ENCODE peak calls at places on chromosomes 3 and 15, in eight cellular contexts. B, K, T, C, F, Y, M and G are unnamed samples.

GRCh38 chr15:57758556-57758955 is 52.0 kb downstream of the POLR2M start:
- DNase-seq in B (no peak), K (no peak), T (no peak), C (no peak), F (no peak), Y (no peak), M (no peak), G (no peak)

GRCh38 chr15:69946870-69947269 is 150.8 kb downstream of the TLE3 start:
- DNase-seq in B (no peak), K (no peak), T (no peak), C (no peak), F (no peak), Y (no peak), M (no peak), G (no peak)

GRCh38 chr15:82890338-82891024 is 62.0 kb downstream of the HOMER2 start:
- DNase-seq in B (no peak), K (no peak), T (no peak), C (no peak), F (no peak), Y (no peak), M (no peak), G (no peak)

GRCh38 chr15:72168131-72168825 is 29.3 kb downstream of the GRAMD2A start:
- DNase-seq in B (peak; percentile 30), K (no peak), T (no peak), C (no peak), F (peak; percentile 75), Y (no peak), M (no peak), G (peak; percentile 90)

GRCh38 chr3:80771085-80771484 is 990.4 kb downstream of the GBE1 start:
- DNase-seq in B (peak; percentile 58), K (no peak), T (no peak), C (no peak), F (no peak), Y (no peak), M (no peak), G (no peak)

GRCh38 chr3:85081191-85081895 is 122.6 kb downstream of the CADM2 start:
- DNase-seq in B (peak; percentile 1), K (no peak), T (no peak), C (no peak), F (no peak), Y (no peak), M (no peak), G (peak; percentile 54)

GRCh38 chr3:108090066-108090700 is 648 bp downstream of the CD47 start:
- DNase-seq in B (peak; percentile 56), K (no peak), T (no peak), C (no peak), F (no peak), Y (peak; percentile 43), M (no peak), G (no peak)

GRCh38 chr15:97688177-97688576 is 272.3 kb upstream of the ARRDC4 start:
- DNase-seq in B (no peak), K (no peak), T (no peak), C (no peak), F (no peak), Y (no peak), M (no peak), G (no peak)

GRCh38 chr3:52827866-52828376 is 2.6 kb downstream of the ITIH4 start:
- DNase-seq in B (no peak), K (no peak), T (no peak), C (no peak), F (no peak), Y (peak; percentile 83), M (no peak), G (no peak)

GRCh38 chr3:156837130-156837529 is 11.0 kb downstream of the LEKR1 start:
- DNase-seq in B (peak; percentile 39), K (no peak), T (no peak), C (no peak), F (no peak), Y (no peak), M (no peak), G (no peak)

GRCh38 chr3:52982839-52983238 is 63.0 kb downstream of the SFMBT1 start:
- DNase-seq in B (no peak), K (no peak), T (no peak), C (no peak), F (no peak), Y (no peak), M (no peak), G (no peak)

GRCh38 chr3:55485208-55485791 is 1.8 kb downstream of the WNT5A start:
- DNase-seq in B (peak; percentile 88), K (peak; percentile 47), T (peak; percentile 86), C (no peak), F (peak; percentile 92), Y (peak; percentile 82), M (no peak), G (peak; percentile 70)

GRCh38 chr3:138296639-138297038 is 33.0 kb downstream of the NME9 start:
- DNase-seq in B (no peak), K (no peak), T (no peak), C (no peak), F (no peak), Y (no peak), M (no peak), G (no peak)

GRCh38 chr3:110318108-110318507 is 753.5 kb upstream of the NECTIN3 start:
- DNase-seq in B (peak; percentile 5), K (no peak), T (no peak), C (no peak), F (no peak), Y (no peak), M (no peak), G (no peak)

GRCh38 chr15:25735550-25736384 is 127.4 kb downstream of the ATP10A start:
- DNase-seq in B (no peak), K (no peak), T (no peak), C (no peak), F (no peak), Y (no peak), M (no peak), G (no peak)

GRCh38 chr3:123767020-123767394 is 117.1 kb downstream of the MYLK start:
- DNase-seq in B (no peak), K (no peak), T (no peak), C (no peak), F (no peak), Y (no peak), M (no peak), G (no peak)

GRCh38 chr15:89999676-90000174 is 1.4 kb upstream of the ZNF710 start:
- DNase-seq in B (peak; percentile 25), K (no peak), T (no peak), C (no peak), F (peak; percentile 74), Y (no peak), M (no peak), G (no peak)

GRCh38 chr15:79973445-79974180 is 2.6 kb upstream of the BCL2A1 start:
- DNase-seq in B (no peak), K (no peak), T (no peak), C (no peak), F (no peak), Y (no peak), M (no peak), G (no peak)

GRCh38 chr3:178382388-178383061 is 153.7 kb upstream of the KCNMB2 start:
- DNase-seq in B (peak; percentile 9), K (no peak), T (no peak), C (peak; percentile 95), F (no peak), Y (no peak), M (peak; percentile 78), G (no peak)

GRCh38 chr3:86984271-86984670 is 6.7 kb downstream of the VGLL3 start:
- DNase-seq in B (no peak), K (no peak), T (no peak), C (no peak), F (no peak), Y (no peak), M (no peak), G (no peak)

GRCh38 chr3:66411436-66411835 is 89.4 kb downstream of the LRIG1 start:
- DNase-seq in B (no peak), K (no peak), T (no peak), C (no peak), F (no peak), Y (no peak), M (no peak), G (no peak)

GRCh38 chr3:134432236-134432635 is 53.5 kb downstream of the ANAPC13 start:
- DNase-seq in B (no peak), K (no peak), T (no peak), C (no peak), F (no peak), Y (no peak), M (no peak), G (no peak)

GRCh38 chr3:10955694-10956453 is 36.7 kb upstream of the SLC6A1 start:
- DNase-seq in B (no peak), K (no peak), T (no peak), C (no peak), F (peak; percentile 78), Y (no peak), M (no peak), G (no peak)

GRCh38 chr3:136171097-136171542 is 25.0 kb downstream of the MSL2 start:
- DNase-seq in B (no peak), K (no peak), T (no peak), C (no peak), F (no peak), Y (no peak), M (no peak), G (no peak)